ENCODE peak calls at places on chromosomes 12 and 14, in eight cellular contexts. C is heart right ventricle, I is adipocyte, W is sigmoid colon, J is neuronal stem cell, U is DND-41, D is heart left ventricle, F is fibroblast of lung. K is an unnamed sample.

GRCh38 chr12:34395056-34396005 is 373.0 kb downstream of the ALG10 start:
- DNase-seq in C (peak; percentile 2), I (no peak), W (peak; percentile 46), J (no peak), U (no peak), D (peak; percentile 2), F (no peak), K (no peak)

GRCh38 chr14:50714452-50715073 is 46.5 kb upstream of the SAV1 start:
- DNase-seq in C (no peak), I (peak; percentile 36), W (no peak), J (no peak), U (peak; percentile 20), D (peak; percentile 16), F (peak; percentile 55), K (no peak)

GRCh38 chr12:87272846-87273245 is 756.4 kb downstream of the C12orf50 start:
- DNase-seq in C (no peak), I (peak; percentile 60), W (no peak), J (no peak), U (no peak), D (no peak), F (peak; percentile 28), K (no peak)

GRCh38 chr14:50830044-50830931 is 674 bp downstream of the NIN start:
- DNase-seq in C (peak; percentile 60), I (peak; percentile 68), W (peak; percentile 72), J (peak; percentile 79), U (peak; percentile 69), D (peak; percentile 69), F (peak; percentile 41), K (peak; percentile 55)

GRCh38 chr12:28882444-28882843 is 266.6 kb upstream of the FAR2 start:
- DNase-seq in C (no peak), I (no peak), W (no peak), J (no peak), U (no peak), D (no peak), F (peak; percentile 28), K (no peak)

GRCh38 chr14:52706286-52706685 is 714 bp upstream of the PSMC6 start:
- DNase-seq in C (no peak), I (no peak), W (no peak), J (no peak), U (peak; percentile 71), D (no peak), F (peak; percentile 14), K (no peak)

GRCh38 chr14:77991128-77991772 is 178.9 kb upstream of the NRXN3 start:
- DNase-seq in C (no peak), I (no peak), W (no peak), J (no peak), U (peak; percentile 23), D (no peak), F (no peak), K (no peak)

GRCh38 chr12:122190842-122191668 is 8.1 kb downstream of the LRRC43 start:
- DNase-seq in C (peak; percentile 44), I (peak; percentile 63), W (no peak), J (peak; percentile 57), U (peak; percentile 65), D (no peak), F (peak; percentile 61), K (peak; percentile 52)

GRCh38 chr12:108693781-108694180 is 37.5 kb downstream of the CORO1C start:
- DNase-seq in C (no peak), I (no peak), W (no peak), J (no peak), U (no peak), D (no peak), F (no peak), K (no peak)

GRCh38 chr14:90827919-90828610 is 11.8 kb upstream of the TTC7B start:
- DNase-seq in C (peak; percentile 94), I (peak; percentile 97), W (peak; percentile 96), J (peak; percentile 79), U (peak; percentile 84), D (peak; percentile 95), F (peak; percentile 77), K (peak; percentile 92)

GRCh38 chr12:94168041-94168440 is 19.7 kb downstream of the PLXNC1 start:
- DNase-seq in C (no peak), I (no peak), W (no peak), J (no peak), U (no peak), D (no peak), F (no peak), K (no peak)

GRCh38 chr12:132617822-132618682 is 524 bp upstream of the P2RX2 start:
- DNase-seq in C (no peak), I (peak; percentile 30), W (no peak), J (no peak), U (no peak), D (no peak), F (no peak), K (peak; percentile 21)

GRCh38 chr12:116161588-116161987 is 115.9 kb downstream of the MED13L start:
- DNase-seq in C (no peak), I (no peak), W (no peak), J (no peak), U (no peak), D (no peak), F (peak; percentile 82), K (no peak)

GRCh38 chr14:61565836-61566536 is 129.3 kb upstream of the HIF1A start:
- DNase-seq in C (no peak), I (peak; percentile 72), W (no peak), J (no peak), U (no peak), D (no peak), F (peak; percentile 94), K (no peak)
- H3K4me1 ChIP-seq in C (peaks cover 60% of the 10 kb centered on the region), I (peaks cover 96% of the 10 kb centered on the region), W (peaks cover 36% of the 10 kb centered on the region), J (peaks cover 27% of the 10 kb centered on the region), U (peaks cover 38% of the 10 kb centered on the region), D (peaks cover 40% of the 10 kb centered on the region), F (peaks cover 67% of the 10 kb centered on the region), K (peaks cover 37% of the 10 kb centered on the region)

GRCh38 chr12:4272976-4273650 is 449 bp upstream of the CCND2 start:
- DNase-seq in C (no peak), I (no peak), W (no peak), J (no peak), U (peak; percentile 35), D (no peak), F (no peak), K (no peak)
- H3K4me3 ChIP-seq in C (peak overlapping the region; percentile 85), I (peak overlapping the region; percentile 76), W (peak overlapping the region; percentile 94), J (peak overlapping the region; percentile 82), U (peak overlapping the region; percentile 62), D (peak overlapping the region; percentile 55), F (no peak overlapping the region), K (peak overlapping the region; percentile 91)

GRCh38 chr12:27217590-27217989 is 26.5 kb upstream of the STK38L start:
- DNase-seq in C (no peak), I (no peak), W (no peak), J (no peak), U (no peak), D (no peak), F (no peak), K (no peak)

GRCh38 chr12:27219693-27220056 is 24.4 kb upstream of the STK38L start:
- DNase-seq in C (no peak), I (no peak), W (no peak), J (no peak), U (no peak), D (no peak), F (no peak), K (no peak)

GRCh38 chr12:27220988-27221345 is 23.1 kb upstream of the STK38L start:
- DNase-seq in C (no peak), I (no peak), W (no peak), J (no peak), U (no peak), D (no peak), F (no peak), K (no peak)

GRCh38 chr12:27221625-27222387 is 22.3 kb upstream of the STK38L start:
- DNase-seq in C (no peak), I (no peak), W (no peak), J (no peak), U (no peak), D (no peak), F (no peak), K (no peak)

DNA sequence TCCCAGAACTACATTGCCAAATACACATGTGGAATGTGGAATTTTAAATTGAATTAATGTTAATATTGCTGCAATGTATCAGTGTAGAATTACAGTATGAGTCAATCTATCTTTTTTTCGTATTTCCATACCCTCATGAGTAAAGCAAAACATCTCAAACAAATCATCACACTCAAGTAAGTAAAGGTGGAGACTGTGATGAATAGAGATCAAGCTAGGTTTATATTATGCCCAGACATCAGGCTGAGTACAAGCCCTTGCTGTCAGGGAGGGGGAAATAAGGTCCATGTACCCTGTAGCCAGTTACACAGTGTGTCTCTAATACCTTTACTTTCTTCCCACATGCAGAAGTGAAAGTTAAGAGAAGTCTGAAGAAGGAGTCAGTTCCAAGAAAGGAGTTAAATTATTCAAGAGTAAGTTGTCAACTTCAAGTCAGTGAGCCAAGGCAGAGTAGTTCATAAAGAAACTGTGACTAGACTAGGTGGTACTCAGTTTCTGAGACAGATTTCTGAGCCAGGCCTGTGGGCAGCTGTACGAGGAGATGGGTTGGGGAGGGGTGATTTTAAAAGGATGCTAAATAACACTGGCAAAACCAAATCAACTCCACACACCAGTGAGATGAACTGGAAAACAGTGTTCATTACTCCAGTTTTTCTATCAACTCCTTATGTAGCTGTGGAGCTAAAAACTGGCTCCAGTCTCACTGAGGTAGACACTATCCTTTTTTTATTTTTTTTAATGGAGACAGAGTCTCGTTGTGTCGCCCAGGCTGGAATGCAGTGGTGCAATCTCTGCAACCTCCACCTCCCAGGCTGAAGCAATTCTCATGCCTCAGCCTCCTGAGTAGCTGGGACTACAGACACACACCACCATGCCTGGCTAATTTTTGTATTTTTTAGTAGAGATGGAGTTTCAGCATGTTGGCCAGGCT is 23.8 kb upstream of the STK38L start:
- DNase-seq in C (no peak), I (peak; percentile 80), W (no peak), J (no peak), U (no peak), D (no peak), F (peak; percentile 27), K (no peak)
- H3K36me3 ChIP-seq in C (no peaks in the 10 kb centered on the region), I (no peaks in the 10 kb centered on the region), W (no peaks in the 10 kb centered on the region), J (no peaks in the 10 kb centered on the region), U (no peaks in the 10 kb centered on the region), D (no peaks in the 10 kb centered on the region), F (no peaks in the 10 kb centered on the region), K (no peaks in the 10 kb centered on the region)

GRCh38 chr12:53564276-53564675 is 57.0 kb upstream of the NPFF start:
- DNase-seq in C (no peak), I (no peak), W (no peak), J (no peak), U (peak; percentile 39), D (no peak), F (no peak), K (no peak)

GRCh38 chr12:53560912-53561589 is 53.8 kb upstream of the NPFF start:
- DNase-seq in C (no peak), I (no peak), W (no peak), J (no peak), U (no peak), D (no peak), F (no peak), K (no peak)

GRCh38 chr12:53560386-53560785 is 53.1 kb upstream of the NPFF start:
- DNase-seq in C (no peak), I (peak; percentile 90), W (no peak), J (no peak), U (no peak), D (no peak), F (peak; percentile 88), K (no peak)

GRCh38 chr12:53563452-53563851 is 56.2 kb upstream of the NPFF start:
- DNase-seq in C (no peak), I (no peak), W (no peak), J (no peak), U (no peak), D (no peak), F (no peak), K (no peak)

DNA sequence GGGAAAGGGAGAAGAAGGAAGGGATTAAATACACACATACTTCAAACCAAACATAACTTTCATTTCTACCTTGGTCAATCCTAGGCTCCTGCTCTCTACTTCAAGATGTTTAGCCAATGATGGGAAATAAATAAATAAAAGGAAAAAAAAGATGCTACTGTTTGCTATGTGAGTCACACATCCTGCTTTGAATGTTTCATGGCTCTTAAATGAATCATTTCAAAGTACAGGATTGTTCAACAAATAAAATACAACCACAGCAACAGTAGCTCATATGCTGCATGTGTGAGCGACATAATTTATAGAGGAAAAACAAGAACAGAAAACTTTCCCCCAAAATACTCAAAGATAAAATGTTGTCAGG is 54.3 kb upstream of the NPFF start:
- DNase-seq in C (no peak), I (peak; percentile 83), W (no peak), J (no peak), U (no peak), D (no peak), F (peak; percentile 88), K (no peak)
- H3K4me1 ChIP-seq in C (peaks cover 56% of the 10 kb centered on the region), I (peaks cover 36% of the 10 kb centered on the region), W (peaks cover 41% of the 10 kb centered on the region), J (peaks cover 4% of the 10 kb centered on the region), U (peaks cover 25% of the 10 kb centered on the region), D (no peaks in the 10 kb centered on the region), F (peaks cover 14% of the 10 kb centered on the region), K (peaks cover 24% of the 10 kb centered on the region)

K was measured in CD8-positive, alpha-beta memory T cell.